ENCODE peak calls at places on chromosome 21, in five cellular contexts. D is glutamatergic neuron, Y is mammary epithelial cell, J is M059J, I is H4. O is an unnamed sample.

GRCh38 chr21:45836268-45836655 is 145.3 kb upstream of the COL6A1 start:
- DNase-seq in Y (no peak), D (no peak), I (no peak), J (peak), O (no peak)

GRCh38 chr21:41664881-41665765 is 101.7 kb downstream of the RIPK4 start:
- DNase-seq in Y (no peak), I (no peak), D (no peak), J (peak), O (no peak)

GRCh38 chr21:40210251-40210650 is 343.0 kb downstream of the PCP4 start:
- DNase-seq in I (no peak), D (no peak), Y (no peak), J (no peak), O (no peak)

GRCh38 chr21:44623575-44623974 is 3.3 kb upstream of the KRTAP10-9 start:
- DNase-seq in J (no peak), Y (no peak), D (no peak), I (no peak), O (no peak)

GRCh38 chr21:17930102-17930501 is 110.9 kb upstream of the C21orf91 start:
- DNase-seq in Y (no peak), J (no peak), D (no peak), I (no peak), O (no peak)

GRCh38 chr21:21003701-21004100 is 5.5 kb downstream of the NCAM2 start:
- DNase-seq in J (peak), Y (no peak), D (no peak), I (peak), O (peak)

GRCh38 chr21:38988211-38989096 is 182.7 kb downstream of the ETS2 start:
- DNase-seq in I (no peak), D (no peak), Y (no peak), J (no peak), O (no peak)

GRCh38 chr21:34126269-34126668 is 52.9 kb downstream of the MRPS6 start:
- DNase-seq in I (no peak), Y (peak), J (peak), D (no peak), O (no peak)

GRCh38 chr21:38771536-38771935 is 34.2 kb upstream of the ETS2 start:
- DNase-seq in I (no peak), Y (no peak), J (peak), D (no peak), O (no peak)

GRCh38 chr21:34793471-34793870 is 124.7 kb downstream of the CLIC6 start:
- DNase-seq in I (no peak), D (no peak), Y (no peak), J (no peak), O (no peak)

GRCh38 chr21:44377922-44378645 is 24.7 kb downstream of the TRPM2 start:
- DNase-seq in Y (no peak), D (no peak), I (no peak), J (no peak), O (no peak)

GRCh38 chr21:27155130-27155500 is 188.2 kb upstream of the ADAMTS5 start:
- DNase-seq in D (no peak), I (no peak), Y (no peak), J (no peak), O (no peak)

GRCh38 chr21:32884062-32884461 is 112.5 kb upstream of the PAXBP1 start:
- DNase-seq in D (no peak), Y (no peak), I (no peak), J (no peak), O (no peak)

GRCh38 chr21:31426235-31426797 is 82.3 kb upstream of the TIAM1 start:
- DNase-seq in J (no peak), Y (no peak), D (no peak), I (no peak), O (no peak)

GRCh38 chr21:42782723-42783247 is 96.6 kb downstream of the WDR4 start:
- DNase-seq in D (no peak), Y (no peak), I (no peak), J (no peak), O (no peak)